ENCODE peak calls at places on chromosomes 11 and 22, in seven cellular contexts. U is heart right ventricle; R is aorta; T is CD4-positive, alpha-beta T cell; I is body of pancreas; W is CD4-positive, CD25-positive, alpha-beta regulatory T cell; X is PC-3. M is an unnamed sample.

GRCh38 chr11:12205330-12205729 is 94.9 kb downstream of the MICAL2 start:
- ATAC-seq in U (no peak), R (no peak), T (no peak), I (no peak), W (no peak), X (no peak), M (no peak)

GRCh38 chr22:41929158-41929896 is 2.7 kb upstream of the TNFRSF13C start:
- ATAC-seq in U (no peak), R (no peak), T (no peak), I (no peak), W (no peak), X (no peak), M (no peak)

GRCh38 chr11:68867067-68867466 is 25.4 kb upstream of the CPT1A start:
- ATAC-seq in U (no peak), R (no peak), T (no peak), I (no peak), W (no peak), X (no peak), M (no peak)

GRCh38 chr11:70271635-70271953 is 1.1 kb downstream of the PPFIA1 start:
- ATAC-seq in U (no peak), R (no peak), T (no peak), I (no peak), W (no peak), X (no peak), M (no peak)

GRCh38 chr22:19208287-19208847 is 29.8 kb upstream of the SLC25A1 start:
- ATAC-seq in U (no peak), R (no peak), T (no peak), I (no peak), W (no peak), X (no peak), M (no peak)

GRCh38 chr22:21025763-21026755 is 6.3 kb downstream of the SLC7A4 start:
- ATAC-seq in U (no peak), R (no peak), T (no peak), I (no peak), W (no peak), X (no peak), M (no peak)

GRCh38 chr11:8932564-8933180 is at the start of gene C11orf16:
- ATAC-seq in U (no peak), R (no peak), T (no peak), I (no peak), W (no peak), X (no peak), M (no peak)

GRCh38 chr11:123451183-123451907 is 21.3 kb downstream of the GRAMD1B start:
- ATAC-seq in U (no peak), R (no peak), T (no peak), I (no peak), W (no peak), X (peak; percentile 8), M (no peak)

GRCh38 chr11:111148953-111149352 is 96.6 kb upstream of the POU2AF2 start:
- ATAC-seq in U (no peak), R (no peak), T (no peak), I (no peak), W (no peak), X (no peak), M (peak; percentile 28)

GRCh38 chr11:8218840-8219239 is 44.8 kb downstream of the LMO1 start:
- ATAC-seq in U (no peak), R (no peak), T (no peak), I (no peak), W (no peak), X (peak; percentile 29), M (no peak)

GRCh38 chr22:16973591-16974297 is 34.3 kb downstream of the GAB4 start:
- ATAC-seq in U (no peak), R (no peak), T (no peak), I (no peak), W (no peak), X (no peak), M (no peak)

GRCh38 chr11:14577835-14578529 is 57.8 kb upstream of the PSMA1 start:
- ATAC-seq in U (no peak), R (no peak), T (peak; percentile 22), I (no peak), W (no peak), X (no peak), M (no peak)

GRCh38 chr11:75814686-75815344 is at the start of gene UVRAG:
- ATAC-seq in U (peak; percentile 96), R (peak; percentile 98), T (peak; percentile 86), I (peak; percentile 96), W (peak; percentile 88), X (peak; percentile 82), M (peak; percentile 97)

GRCh38 chr11:75814369-75814685 is 683 bp upstream of the UVRAG start:
- ATAC-seq in U (peak; percentile 8), R (peak; percentile 75), T (peak; percentile 41), I (peak; percentile 36), W (peak; percentile 30), X (peak; percentile 49), M (peak; percentile 34)

GRCh38 chr11:75816561-75817239 is 1.7 kb downstream of the UVRAG start:
- ATAC-seq in U (no peak), R (no peak), T (no peak), I (no peak), W (no peak), X (no peak), M (no peak)

GRCh38 chr11:75813622-75814039 is 1.4 kb upstream of the UVRAG start:
- ATAC-seq in U (no peak), R (no peak), T (no peak), I (no peak), W (no peak), X (peak; percentile 3), M (no peak)

DNA sequence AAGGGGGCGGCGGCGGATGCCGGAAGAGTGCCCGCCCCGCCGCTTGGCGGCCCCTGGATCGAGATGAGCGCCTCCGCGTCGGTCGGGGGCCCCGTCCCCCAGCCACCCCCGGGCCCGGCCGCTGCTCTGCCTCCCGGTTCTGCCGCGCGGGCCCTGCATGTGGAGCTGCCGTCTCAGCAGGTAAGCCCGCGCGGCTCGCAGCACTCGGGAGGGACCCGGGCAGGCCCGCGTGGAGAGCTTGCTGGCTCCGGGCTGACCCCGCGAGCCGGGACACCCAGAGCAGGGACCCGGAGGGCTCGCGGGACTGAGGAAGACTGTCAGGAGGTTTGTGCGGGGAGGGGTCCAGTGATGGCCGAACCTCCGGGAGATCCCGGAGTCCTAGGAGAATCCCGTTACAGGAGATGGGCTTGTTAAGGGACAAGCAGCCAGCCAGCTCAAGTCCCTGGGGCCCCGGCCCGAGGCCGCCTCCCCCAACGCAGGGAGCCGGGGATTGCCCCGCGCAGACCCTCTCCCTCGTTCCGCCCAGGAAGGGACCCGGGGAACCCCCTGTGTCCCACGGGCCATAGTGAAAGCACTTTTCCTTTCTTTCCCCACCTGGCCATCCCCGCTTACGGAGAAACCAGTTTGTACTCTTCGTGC is 454 bp downstream of the UVRAG start:
- ATAC-seq in U (peak; percentile 3), R (peak; percentile 56), T (no peak), I (peak; percentile 28), W (peak; percentile 11), X (peak; percentile 8), M (peak; percentile 16)
- H3K27ac ChIP-seq in U (peak overlapping the region; percentile 97), R (peak overlapping the region; percentile 63), T (peak overlapping the region; percentile 78), I (peak overlapping the region; percentile 84), W (peak overlapping the region; percentile 84), X (peak overlapping the region; percentile 20), M (peak overlapping the region; percentile 94)

GRCh38 chr11:130448416-130449068 is at the start of gene ADAMTS15:
- ATAC-seq in U (peak; percentile 82), R (peak; percentile 86), T (no peak), I (peak; percentile 76), W (no peak), X (peak; percentile 91), M (peak; percentile 82)

GRCh38 chr11:130449996-130450419 is 1.6 kb downstream of the ADAMTS15 start:
- ATAC-seq in U (peak; percentile 66), R (peak; percentile 87), T (no peak), I (peak; percentile 42), W (no peak), X (no peak), M (peak; percentile 80)

GRCh38 chr11:130449246-130449990 is 973 bp downstream of the ADAMTS15 start:
- ATAC-seq in U (no peak), R (no peak), T (no peak), I (no peak), W (no peak), X (peak; percentile 1), M (no peak)

GRCh38 chr11:130451261-130452019 is 3.0 kb downstream of the ADAMTS15 start:
- ATAC-seq in U (peak; percentile 46), R (peak; percentile 12), T (no peak), I (no peak), W (no peak), X (peak; percentile 36), M (peak; percentile 1)

GRCh38 chr11:130448039-130448415 is 418 bp upstream of the ADAMTS15 start:
- ATAC-seq in U (no peak), R (no peak), T (no peak), I (no peak), W (no peak), X (no peak), M (no peak)
- H3K27ac ChIP-seq in U (peak overlapping the region; percentile 91), R (no peak overlapping the region), T (no peak overlapping the region), I (no peak overlapping the region), W (no peak overlapping the region), X (peak overlapping the region; percentile 52), M (no peak overlapping the region)

DNA sequence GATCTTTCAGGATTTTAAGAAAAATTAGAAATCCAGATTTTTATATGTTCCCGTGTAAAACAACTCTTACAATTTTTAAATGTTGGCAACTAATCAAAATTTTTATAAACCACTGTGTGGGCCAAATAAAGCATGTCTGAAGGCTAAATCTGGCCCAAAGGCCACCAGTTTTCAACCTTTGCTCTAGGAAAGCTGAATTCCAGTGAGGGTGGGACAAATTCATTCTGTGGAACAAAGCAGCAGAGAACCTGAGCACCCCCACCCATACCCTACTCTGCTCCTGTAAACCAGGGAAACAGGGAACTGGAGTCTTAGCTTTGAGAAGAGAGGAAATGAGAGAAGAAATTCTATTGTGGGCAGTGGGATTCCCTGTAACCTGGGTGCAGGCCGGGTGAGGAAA is 20.6 kb downstream of the LRRC32 start:
- ATAC-seq in U (no peak), R (no peak), T (no peak), I (no peak), W (no peak), X (no peak), M (no peak)
- H3K27ac ChIP-seq in U (peak overlapping the region; percentile 57), R (no peak overlapping the region), T (no peak overlapping the region), I (no peak overlapping the region), W (no peak overlapping the region), X (no peak overlapping the region), M (no peak overlapping the region)

GRCh38 chr11:118892515-118892914 is 8.8 kb downstream of the CXCR5 start:
- ATAC-seq in U (no peak), R (no peak), T (peak; percentile 56), I (peak; percentile 69), W (peak; percentile 62), X (no peak), M (no peak)

GRCh38 chr11:118888398-118888797 is 4.7 kb downstream of the CXCR5 start:
- ATAC-seq in U (no peak), R (no peak), T (no peak), I (no peak), W (no peak), X (peak; percentile 67), M (no peak)

GRCh38 chr11:118887219-118887618 is 3.5 kb downstream of the CXCR5 start:
- ATAC-seq in U (no peak), R (no peak), T (no peak), I (no peak), W (no peak), X (no peak), M (peak; percentile 1)

GRCh38 chr11:118886681-118887111 is 3.0 kb downstream of the CXCR5 start:
- ATAC-seq in U (no peak), R (no peak), T (no peak), I (no peak), W (no peak), X (no peak), M (no peak)

DNA sequence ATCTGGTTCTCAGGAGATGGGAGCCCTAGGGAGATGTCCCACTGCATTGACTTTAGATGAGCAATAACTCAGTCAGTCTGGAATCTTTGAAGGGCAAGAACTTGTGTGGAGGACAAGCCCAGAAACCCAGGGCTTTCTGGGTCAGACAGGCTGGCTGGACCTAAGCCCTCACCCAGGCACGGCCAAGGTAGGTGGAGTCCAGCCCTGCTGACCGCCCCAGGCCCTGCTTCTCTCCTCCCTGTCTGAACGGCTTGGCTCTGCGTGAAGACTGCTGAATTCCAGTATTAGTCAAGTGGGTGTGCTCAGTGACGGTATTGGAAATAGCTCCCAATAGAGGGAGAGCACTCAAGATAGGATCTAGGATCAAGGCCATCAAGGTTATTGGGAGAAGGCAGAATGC is 6.1 kb downstream of the CXCR5 start:
- ATAC-seq in U (peak; percentile 91), R (peak; percentile 86), T (no peak), I (peak; percentile 72), W (no peak), X (no peak), M (peak; percentile 82)
- H3K27ac ChIP-seq in U (peak overlapping the region; percentile 7), R (no peak overlapping the region), T (no peak overlapping the region), I (peak overlapping the region; percentile 60), W (no peak overlapping the region), X (no peak overlapping the region), M (peak overlapping the region; percentile 79)

M was measured in gastroesophageal sphincter.